ENCODE peak calls at places on chromosomes 3 and 15, in four cellular contexts. One of them, this sample, is unnamed.

GRCh38 chr15:65870889-65871533 is 1.7 kb downstream of the RAB11A start:
- DNase-seq in LHCN-M2: peak
- DNase-seq in CD8-positive, alpha-beta memory T cell: no peak
- DNase-seq in NCI-H774: no peak
- DNase-seq in this sample: no peak

GRCh38 chr3:133578548-133579191 is 5.2 kb downstream of the CDV3 start:
- DNase-seq in LHCN-M2: peak
- DNase-seq in CD8-positive, alpha-beta memory T cell: no peak
- DNase-seq in NCI-H774: no peak
- DNase-seq in this sample: no peak

GRCh38 chr15:31815411-31816155 is 214.7 kb upstream of the CHRNA7 start:
- DNase-seq in LHCN-M2: no peak
- DNase-seq in CD8-positive, alpha-beta memory T cell: no peak
- DNase-seq in NCI-H774: no peak
- DNase-seq in this sample: no peak

GRCh38 chr3:45551214-45552010 is 43.1 kb upstream of the LIMD1 start:
- DNase-seq in LHCN-M2: peak
- DNase-seq in CD8-positive, alpha-beta memory T cell: no peak
- DNase-seq in NCI-H774: no peak
- DNase-seq in this sample: no peak

GRCh38 chr3:11168406-11168805 is 14.1 kb downstream of the HRH1 start:
- DNase-seq in LHCN-M2: no peak
- DNase-seq in CD8-positive, alpha-beta memory T cell: no peak
- DNase-seq in NCI-H774: no peak
- DNase-seq in this sample: no peak

GRCh38 chr3:126003447-126004190 is 34.6 kb downstream of the ROPN1B start:
- DNase-seq in LHCN-M2: no peak
- DNase-seq in CD8-positive, alpha-beta memory T cell: no peak
- DNase-seq in NCI-H774: no peak
- DNase-seq in this sample: no peak

GRCh38 chr3:133944641-133945441 is 49.2 kb upstream of the RAB6B start:
- DNase-seq in LHCN-M2: peak
- DNase-seq in CD8-positive, alpha-beta memory T cell: no peak
- DNase-seq in NCI-H774: no peak
- DNase-seq in this sample: peak

GRCh38 chr3:312170-312569 is 115.6 kb downstream of the CHL1 start:
- DNase-seq in LHCN-M2: no peak
- DNase-seq in CD8-positive, alpha-beta memory T cell: no peak
- DNase-seq in NCI-H774: peak
- DNase-seq in this sample: no peak

GRCh38 chr3:50649451-50649931 is 25.2 kb upstream of the DOCK3 start:
- DNase-seq in LHCN-M2: no peak
- DNase-seq in CD8-positive, alpha-beta memory T cell: no peak
- DNase-seq in NCI-H774: no peak
- DNase-seq in this sample: no peak

GRCh38 chr3:24963762-24964625 is 464.1 kb upstream of the RARB start:
- DNase-seq in LHCN-M2: peak
- DNase-seq in CD8-positive, alpha-beta memory T cell: no peak
- DNase-seq in NCI-H774: peak
- DNase-seq in this sample: no peak

GRCh38 chr3:2822611-2823010 is 287.6 kb downstream of the IL5RA start:
- DNase-seq in LHCN-M2: no peak
- DNase-seq in CD8-positive, alpha-beta memory T cell: no peak
- DNase-seq in NCI-H774: no peak
- DNase-seq in this sample: no peak

GRCh38 chr15:39124925-39125625 is 455.8 kb upstream of the THBS1 start:
- DNase-seq in LHCN-M2: peak
- DNase-seq in CD8-positive, alpha-beta memory T cell: no peak
- DNase-seq in NCI-H774: no peak
- DNase-seq in this sample: no peak

GRCh38 chr3:196991581-196992460 is 23.2 kb upstream of the PIGZ start:
- DNase-seq in LHCN-M2: no peak
- DNase-seq in CD8-positive, alpha-beta memory T cell: no peak
- DNase-seq in NCI-H774: no peak
- DNase-seq in this sample: no peak

GRCh38 chr3:4284865-4285264 is 18.3 kb upstream of the SETMAR start:
- DNase-seq in LHCN-M2: no peak
- DNase-seq in CD8-positive, alpha-beta memory T cell: no peak
- DNase-seq in NCI-H774: no peak
- DNase-seq in this sample: no peak

GRCh38 chr15:89167267-89168176 is 53.9 kb downstream of the RLBP1 start:
- DNase-seq in LHCN-M2: peak
- DNase-seq in CD8-positive, alpha-beta memory T cell: no peak
- DNase-seq in NCI-H774: no peak
- DNase-seq in this sample: no peak

This sample was measured in prostate gland.